ENCODE peak calls at places on chromosome 15, in seven cellular contexts. H is HEK293T; G is Caki2; Y is left cardiac atrium; D is heart left ventricle; M is CD4-positive, alpha-beta T cell; C is stimulated activated CD4-positive, alpha-beta T cell treated with anti-CD3 and anti-CD28 coated beads, TNF-alpha, amount 100 ng/mL, for 24 hours. O is an unnamed sample.

GRCh38 chr15:68310178-68310810 is 32.7 kb downstream of the FEM1B start:
- DNase-seq in H (no peak), G (no peak), Y (no peak), D (no peak), M (no peak), C (no peak), O (no peak)

GRCh38 chr15:85865070-85865684 is 70.5 kb upstream of the KLHL25 start:
- DNase-seq in H (peak), G (no peak), Y (no peak), D (no peak), M (no peak), C (no peak), O (no peak)

GRCh38 chr15:58458076-58458475 is 26.3 kb downstream of the LIPC start:
- DNase-seq in H (no peak), G (no peak), Y (no peak), D (peak), M (no peak), C (no peak), O (no peak)

GRCh38 chr15:35966781-35967180 is 420.8 kb upstream of the DPH6 start:
- DNase-seq in H (no peak), G (no peak), Y (no peak), D (no peak), M (no peak), C (no peak), O (no peak)

GRCh38 chr15:73357999-73358665 is 10.6 kb downstream of the HCN4 start:
- DNase-seq in H (no peak), G (no peak), Y (no peak), D (no peak), M (no peak), C (no peak), O (peak)

GRCh38 chr15:64749167-64749566 is 26.2 kb downstream of the RBPMS2 start:
- DNase-seq in H (no peak), G (no peak), Y (peak), D (no peak), M (no peak), C (no peak), O (no peak)

GRCh38 chr15:70597056-70597603 is 166.2 kb downstream of the UACA start:
- DNase-seq in H (no peak), G (no peak), Y (no peak), D (no peak), M (no peak), C (no peak), O (no peak)

GRCh38 chr15:78130466-78131294 is 565 bp downstream of the CIB2 start:
- DNase-seq in H (no peak), G (no peak), Y (no peak), D (no peak), M (peak), C (peak), O (no peak)

GRCh38 chr15:48507416-48508065 is 138.0 kb downstream of the FBN1 start:
- DNase-seq in H (peak), G (peak), Y (no peak), D (no peak), M (no peak), C (no peak), O (no peak)

GRCh38 chr15:98776607-98777281 is 128.4 kb downstream of the IGF1R start:
- DNase-seq in H (peak), G (peak), Y (peak), D (peak), M (no peak), C (peak), O (peak)

GRCh38 chr15:61997786-61998185 is 62.5 kb downstream of the VPS13C start:
- DNase-seq in H (no peak), G (no peak), Y (no peak), D (no peak), M (no peak), C (no peak), O (no peak)

GRCh38 chr15:63374686-63375520 is 6.7 kb downstream of the CA12 start:
- DNase-seq in H (no peak), G (peak), Y (peak), D (no peak), M (no peak), C (peak), O (no peak)

GRCh38 chr15:28098766-28099554 is at the start of gene OCA2:
- DNase-seq in H (peak), G (peak), Y (peak), D (no peak), M (peak), C (peak), O (peak)

GRCh38 chr15:74808840-74809229 is 3.8 kb upstream of the LMAN1L start:
- DNase-seq in H (no peak), G (no peak), Y (no peak), D (no peak), M (no peak), C (no peak), O (no peak)

GRCh38 chr15:99511529-99511864 is 54.3 kb upstream of the MEF2A start:
- DNase-seq in H (no peak), G (no peak), Y (no peak), D (no peak), M (no peak), C (no peak), O (no peak)

GRCh38 chr15:61685971-61686370 is 374.3 kb downstream of the VPS13C start:
- DNase-seq in H (no peak), G (no peak), Y (no peak), D (no peak), M (no peak), C (no peak), O (no peak)

GRCh38 chr15:89794627-89795241 is 18.6 kb downstream of the MESP2 start:
- DNase-seq in H (no peak), G (peak), Y (no peak), D (no peak), M (no peak), C (no peak), O (no peak)

GRCh38 chr15:97966924-97967620 is 6.6 kb downstream of the ARRDC4 start:
- DNase-seq in H (no peak), G (no peak), Y (no peak), D (no peak), M (no peak), C (no peak), O (no peak)

GRCh38 chr15:88309363-88309762 is 52.8 kb upstream of the NTRK3 start:
- DNase-seq in H (no peak), G (no peak), Y (no peak), D (no peak), M (no peak), C (no peak), O (no peak)

GRCh38 chr15:57751177-57751800 is 44.8 kb downstream of the POLR2M start:
- DNase-seq in H (peak), G (peak), Y (no peak), D (no peak), M (no peak), C (no peak), O (no peak)

GRCh38 chr15:88835646-88836045 is 32.4 kb downstream of the ACAN start:
- DNase-seq in H (no peak), G (no peak), Y (no peak), D (no peak), M (no peak), C (no peak), O (no peak)

GRCh38 chr15:59276225-59277178 is 69.9 kb downstream of the LDHAL6B start:
- DNase-seq in H (no peak), G (peak), Y (no peak), D (no peak), M (no peak), C (no peak), O (no peak)

GRCh38 chr15:65512807-65513416 is 4.6 kb downstream of the DPP8 start:
- DNase-seq in H (no peak), G (peak), Y (peak), D (peak), M (no peak), C (no peak), O (no peak)

GRCh38 chr15:70035719-70036077 is 62.0 kb downstream of the TLE3 start:
- DNase-seq in H (no peak), G (no peak), Y (no peak), D (no peak), M (no peak), C (no peak), O (no peak)

GRCh38 chr15:71093089-71094024 is 21.9 kb upstream of the THSD4 start:
- DNase-seq in H (no peak), G (peak), Y (no peak), D (no peak), M (no peak), C (no peak), O (no peak)